ENCODE peak calls at places on chromosomes 7 and 10, in ten cellular contexts. P, B, I, Z, W, J, L, X, S and Y are unnamed samples.

GRCh38 chr10:105253843-105254242 is 612.8 kb downstream of the SORCS3 start:
- DNase-seq in S (no peak), J (no peak), X (no peak), P (no peak), Z (no peak), B (no peak), I (no peak), L (no peak), W (no peak), Y (no peak)

GRCh38 chr10:118459642-118460193 is 117.6 kb upstream of the FAM204A start:
- DNase-seq in Z (peak; percentile 61), L (peak; percentile 85), W (peak; percentile 59), I (peak; percentile 82), S (peak; percentile 23), P (peak; percentile 69), B (peak; percentile 21), J (peak; percentile 13), X (peak; percentile 72), Y (peak; percentile 36)

GRCh38 chr10:73168486-73168844 is 546 bp downstream of the FAM149B1 start:
- DNase-seq in I (no peak), L (no peak), W (no peak), X (no peak), S (no peak), B (no peak), Z (peak; percentile 62), J (no peak), P (no peak), Y (no peak)

GRCh38 chr7:66213637-66214036 is 8.5 kb downstream of the TPST1 start:
- DNase-seq in S (no peak), J (no peak), Z (no peak), W (no peak), B (peak; percentile 47), I (no peak), L (peak; percentile 17), P (peak; percentile 71), X (no peak), Y (no peak)

GRCh38 chr7:351256-351655 is 61.3 kb downstream of the FOXL3 start:
- DNase-seq in L (no peak), I (no peak), W (no peak), P (no peak), Z (no peak), S (no peak), J (peak; percentile 49), B (no peak), X (no peak), Y (peak; percentile 60)

GRCh38 chr10:110022716-110023504 is 15.1 kb downstream of the ADD3 start:
- DNase-seq in W (no peak), X (no peak), P (no peak), Z (no peak), B (no peak), S (no peak), I (no peak), J (no peak), L (no peak), Y (no peak)

GRCh38 chr10:126521354-126521753 is 133.1 kb upstream of the ADAM12 start:
- DNase-seq in X (no peak), P (no peak), W (no peak), Z (peak; percentile 71), J (no peak), I (peak; percentile 38), B (peak; percentile 63), L (no peak), S (no peak), Y (no peak)

GRCh38 chr10:118840071-118840775 is 85.5 kb upstream of the CACUL1 start:
- DNase-seq in X (no peak), P (peak; percentile 36), W (no peak), L (no peak), J (no peak), B (no peak), I (peak; percentile 14), Z (no peak), S (no peak), Y (no peak)

GRCh38 chr7:128530855-128531104 is 54.2 kb downstream of the METTL2B start:
- DNase-seq in J (no peak), W (no peak), S (no peak), Z (no peak), X (no peak), B (no peak), P (no peak), I (no peak), L (no peak), Y (no peak)

GRCh38 chr10:47049056-47049851 is 138.0 kb downstream of the PTPN20 start:
- DNase-seq in I (no peak), L (no peak), B (no peak), Z (no peak), W (no peak), J (no peak), X (peak; percentile 39), S (no peak), P (no peak), Y (no peak)

GRCh38 chr7:101882595-101883564 is 65.5 kb downstream of the CUX1 start:
- DNase-seq in I (peak; percentile 95), X (peak; percentile 90), Z (peak; percentile 100), P (peak; percentile 100), B (peak; percentile 100), L (peak; percentile 94), W (peak; percentile 97), J (no peak), S (no peak), Y (peak; percentile 99)

GRCh38 chr7:32034052-32034451 is 36.2 kb downstream of the PDE1C start:
- DNase-seq in W (no peak), X (no peak), J (no peak), B (no peak), P (no peak), I (peak; percentile 44), Z (no peak), S (no peak), L (no peak), Y (no peak)

GRCh38 chr7:25173184-25173583 is 48.1 kb upstream of the CYCS start:
- DNase-seq in Z (no peak), B (no peak), I (no peak), X (no peak), L (no peak), P (no peak), J (no peak), W (no peak), S (no peak), Y (no peak)

GRCh38 chr7:111708072-111708471 is 145.8 kb upstream of the IMMP2L start:
- DNase-seq in J (no peak), P (peak; percentile 23), Z (no peak), L (peak; percentile 20), I (no peak), B (no peak), X (no peak), W (no peak), S (no peak), Y (no peak)

GRCh38 chr10:73891585-73891984 is 17.2 kb upstream of the CAMK2G start:
- DNase-seq in J (no peak), L (no peak), S (no peak), B (no peak), W (no peak), X (no peak), I (no peak), Z (no peak), P (no peak), Y (no peak)